ENCODE peak calls at places on chromosomes 3 and 15, in six cellular contexts. T is A673, M is trophoblast cell, N is upper lobe of left lung, S is adrenal gland, R is mucosa of descending colon. P is an unnamed sample.

GRCh38 chr15:57559875-57560274 is 31.8 kb upstream of the MYZAP start:
- DNase-seq in T (peak; percentile 73), M (peak; percentile 65), N (peak; percentile 65), S (peak; percentile 69), R (peak; percentile 91), P (peak; percentile 33)

GRCh38 chr3:188241072-188241471 is 87.1 kb downstream of the LPP start:
- DNase-seq in T (no peak), M (no peak), N (no peak), S (no peak), R (no peak), P (no peak)

GRCh38 chr3:137761563-137762503 is 2.3 kb upstream of the SOX14 start:
- DNase-seq in T (no peak), M (no peak), N (no peak), S (no peak), R (no peak), P (no peak)

GRCh38 chr15:41512512-41513281 is 930 bp downstream of the LTK start:
- DNase-seq in T (peak; percentile 24), M (no peak), N (peak; percentile 32), S (peak; percentile 37), R (peak; percentile 71), P (no peak)

GRCh38 chr3:51389423-51390183 is 1.5 kb upstream of the RBM15B start:
- DNase-seq in T (peak; percentile 58), M (peak; percentile 37), N (peak; percentile 62), S (peak; percentile 73), R (peak; percentile 61), P (peak; percentile 49)

GRCh38 chr3:124277516-124277890 is 285.6 kb upstream of the ROPN1 start:
- DNase-seq in T (no peak), M (no peak), N (no peak), S (peak; percentile 57), R (peak; percentile 36), P (no peak)

GRCh38 chr3:64266065-64266874 is 41.0 kb upstream of the PRICKLE2 start:
- DNase-seq in T (no peak), M (no peak), N (no peak), S (no peak), R (no peak), P (no peak)

GRCh38 chr3:11626084-11626463 is 17.6 kb downstream of the VGLL4 start:
- DNase-seq in T (no peak), M (no peak), N (no peak), S (no peak), R (no peak), P (no peak)

GRCh38 chr3:96259-96658 is 100.3 kb upstream of the CHL1 start:
- DNase-seq in T (no peak), M (no peak), N (no peak), S (no peak), R (no peak), P (no peak)

GRCh38 chr3:99515-99914 is 97.0 kb upstream of the CHL1 start:
- DNase-seq in T (peak; percentile 61), M (no peak), N (no peak), S (no peak), R (no peak), P (no peak)

GRCh38 chr3:97864-98263 is 98.7 kb upstream of the CHL1 start:
- DNase-seq in T (no peak), M (no peak), N (no peak), S (no peak), R (no peak), P (no peak)
- H3K9me3 ChIP-seq in T (no peaks in the 10 kb centered on the region), M (no peaks in the 10 kb centered on the region), N (no peaks in the 10 kb centered on the region), S (no peaks in the 10 kb centered on the region), R (no peaks in the 10 kb centered on the region), P (no peaks in the 10 kb centered on the region)

DNA sequence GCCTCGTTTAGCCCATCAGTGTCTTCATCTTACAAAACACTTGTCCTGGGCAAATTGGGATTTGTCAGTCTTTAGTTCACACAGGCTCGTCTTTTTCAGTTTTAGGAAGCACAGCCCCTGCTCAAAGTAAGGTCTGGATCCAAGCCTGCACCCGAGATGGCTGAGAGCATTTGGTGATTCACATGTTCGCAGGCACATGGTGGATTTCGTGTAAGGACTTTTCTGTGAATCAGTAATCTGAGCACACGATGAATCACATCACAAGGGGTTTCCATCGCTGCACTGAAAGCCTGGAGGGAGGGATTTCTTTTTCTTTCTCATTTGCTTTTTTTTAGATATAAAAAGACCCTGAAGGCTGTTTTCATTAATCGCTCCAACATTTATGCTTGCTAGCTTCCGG is 435.5 kb upstream of the ATP10A start:
- DNase-seq in T (no peak), M (no peak), N (no peak), S (no peak), R (no peak), P (no peak)
- H3K9me3 ChIP-seq in T (peaks cover 69% of the 10 kb centered on the region), M (peaks cover 2% of the 10 kb centered on the region), N (no peaks in the 10 kb centered on the region), S (no peaks in the 10 kb centered on the region), R (peaks cover 50% of the 10 kb centered on the region), P (no peaks in the 10 kb centered on the region)

DNA sequence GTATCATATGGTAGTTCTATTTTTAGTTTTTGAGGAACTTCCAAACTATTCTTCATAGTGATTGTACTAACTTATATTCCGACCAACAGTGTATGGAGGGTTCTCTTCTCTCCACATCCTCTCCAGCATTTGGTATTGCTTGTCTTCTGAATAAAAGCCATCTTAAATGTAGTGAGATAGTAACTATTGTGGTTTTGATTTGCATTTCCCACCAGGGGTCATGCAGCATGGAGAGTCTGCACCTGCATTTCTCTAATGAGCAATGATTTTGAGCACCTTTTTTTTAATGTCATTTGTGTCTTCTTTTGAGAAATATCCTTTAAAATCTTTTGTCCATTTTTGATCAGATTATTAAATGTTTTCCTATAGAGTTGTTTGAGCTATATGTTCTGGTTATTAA is 718.5 kb downstream of the ZBBX start:
- DNase-seq in T (no peak), M (no peak), N (no peak), S (no peak), R (no peak), P (no peak)
- H3K9me3 ChIP-seq in T (no peaks in the 10 kb centered on the region), M (no peaks in the 10 kb centered on the region), N (peaks cover 10% of the 10 kb centered on the region), S (no peaks in the 10 kb centered on the region), R (peaks cover 31% of the 10 kb centered on the region), P (no peaks in the 10 kb centered on the region)

GRCh38 chr15:26391556-26392229 is 381.2 kb downstream of the GABRB3 start:
- DNase-seq in T (no peak), M (no peak), N (no peak), S (no peak), R (no peak), P (no peak)

GRCh38 chr15:26394801-26395200 is 378.1 kb downstream of the GABRB3 start:
- DNase-seq in T (no peak), M (no peak), N (no peak), S (no peak), R (no peak), P (no peak)

GRCh38 chr15:26392956-26393355 is 379.9 kb downstream of the GABRB3 start:
- DNase-seq in T (no peak), M (no peak), N (no peak), S (no peak), R (no peak), P (no peak)
- H3K9me3 ChIP-seq in T (peaks cover 59% of the 10 kb centered on the region), M (no peaks in the 10 kb centered on the region), N (no peaks in the 10 kb centered on the region), S (no peaks in the 10 kb centered on the region), R (peaks cover 58% of the 10 kb centered on the region), P (no peaks in the 10 kb centered on the region)

DNA sequence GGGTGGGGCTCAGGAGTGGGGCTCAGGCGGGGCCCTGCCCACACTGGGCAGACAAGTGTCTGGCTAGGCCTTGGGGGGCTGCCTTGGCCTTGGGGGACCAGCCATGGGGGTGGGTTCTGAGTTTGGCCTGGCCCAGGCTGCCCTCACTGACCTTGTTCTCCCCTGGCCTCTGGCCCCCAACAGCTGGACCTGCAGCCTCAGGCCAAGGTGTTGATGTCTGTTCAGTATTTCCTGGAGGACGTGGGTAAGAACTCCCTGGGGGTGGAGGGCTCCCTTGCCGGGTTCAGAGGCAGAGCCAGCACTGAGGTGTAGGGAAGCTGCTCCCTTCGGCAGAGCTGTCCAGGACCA is 20.0 kb downstream of the PRKCD start:
- DNase-seq in T (no peak), M (no peak), N (no peak), S (no peak), R (no peak), P (no peak)
- H3K9me3 ChIP-seq in T (no peaks in the 10 kb centered on the region), M (peaks cover 5% of the 10 kb centered on the region), N (no peaks in the 10 kb centered on the region), S (no peaks in the 10 kb centered on the region), R (no peaks in the 10 kb centered on the region), P (no peaks in the 10 kb centered on the region)

GRCh38 chr3:7503431-7503830 is 642.5 kb downstream of the GRM7 start:
- DNase-seq in T (no peak), M (no peak), N (no peak), S (no peak), R (no peak), P (no peak)
- H3K9me3 ChIP-seq in T (no peaks in the 10 kb centered on the region), M (no peaks in the 10 kb centered on the region), N (no peaks in the 10 kb centered on the region), S (no peaks in the 10 kb centered on the region), R (no peaks in the 10 kb centered on the region), P (no peaks in the 10 kb centered on the region)